ENCODE peak calls at places on chromosome 13, in seven cellular contexts. One of them, this sample, is unnamed.

GRCh38 chr13:44764334-44764733 is 188.2 kb upstream of the TSC22D1 start:
- DNase-seq in fibroblast of mammary gland: no peak
- DNase-seq in fibroblast of the aortic adventitia: no peak
- DNase-seq in upper lobe of right lung: no peak
- DNase-seq in effector memory CD4-positive, alpha-beta T cell: no peak
- DNase-seq in coronary artery: no peak
- DNase-seq in heart left ventricle: no peak
- DNase-seq in this sample: no peak

GRCh38 chr13:77696006-77696862 is 1.3 kb upstream of the SLAIN1 start:
- DNase-seq in fibroblast of mammary gland: no peak
- DNase-seq in fibroblast of the aortic adventitia: no peak
- DNase-seq in upper lobe of right lung: no peak
- DNase-seq in effector memory CD4-positive, alpha-beta T cell: peak
- DNase-seq in coronary artery: no peak
- DNase-seq in heart left ventricle: no peak
- DNase-seq in this sample: peak

GRCh38 chr13:21011378-21011777 is 50.0 kb downstream of the LATS2 start:
- DNase-seq in fibroblast of mammary gland: no peak
- DNase-seq in fibroblast of the aortic adventitia: peak
- DNase-seq in upper lobe of right lung: no peak
- DNase-seq in effector memory CD4-positive, alpha-beta T cell: no peak
- DNase-seq in coronary artery: no peak
- DNase-seq in heart left ventricle: no peak
- DNase-seq in this sample: no peak

GRCh38 chr13:91564422-91564821 is 166.0 kb downstream of the GPC5 start:
- DNase-seq in fibroblast of mammary gland: no peak
- DNase-seq in fibroblast of the aortic adventitia: no peak
- DNase-seq in upper lobe of right lung: no peak
- DNase-seq in effector memory CD4-positive, alpha-beta T cell: no peak
- DNase-seq in coronary artery: no peak
- DNase-seq in heart left ventricle: no peak
- DNase-seq in this sample: no peak

GRCh38 chr13:75339635-75340374 is 142.2 kb downstream of the TBC1D4 start:
- DNase-seq in fibroblast of mammary gland: no peak
- DNase-seq in fibroblast of the aortic adventitia: no peak
- DNase-seq in upper lobe of right lung: no peak
- DNase-seq in effector memory CD4-positive, alpha-beta T cell: no peak
- DNase-seq in coronary artery: no peak
- DNase-seq in heart left ventricle: no peak
- DNase-seq in this sample: no peak

GRCh38 chr13:40334031-40334430 is 332.4 kb downstream of the FOXO1 start:
- DNase-seq in fibroblast of mammary gland: no peak
- DNase-seq in fibroblast of the aortic adventitia: no peak
- DNase-seq in upper lobe of right lung: no peak
- DNase-seq in effector memory CD4-positive, alpha-beta T cell: no peak
- DNase-seq in coronary artery: no peak
- DNase-seq in heart left ventricle: no peak
- DNase-seq in this sample: no peak

GRCh38 chr13:30552567-30552966 is 65.2 kb upstream of the USPL1 start:
- DNase-seq in fibroblast of mammary gland: no peak
- DNase-seq in fibroblast of the aortic adventitia: no peak
- DNase-seq in upper lobe of right lung: no peak
- DNase-seq in effector memory CD4-positive, alpha-beta T cell: no peak
- DNase-seq in coronary artery: no peak
- DNase-seq in heart left ventricle: no peak
- DNase-seq in this sample: no peak

GRCh38 chr13:97239306-97239705 is 17.2 kb downstream of the MBNL2 start:
- DNase-seq in fibroblast of mammary gland: no peak
- DNase-seq in fibroblast of the aortic adventitia: no peak
- DNase-seq in upper lobe of right lung: no peak
- DNase-seq in effector memory CD4-positive, alpha-beta T cell: no peak
- DNase-seq in coronary artery: no peak
- DNase-seq in heart left ventricle: no peak
- DNase-seq in this sample: no peak

GRCh38 chr13:98171806-98172569 is 5.1 kb downstream of the RNF113B start:
- DNase-seq in fibroblast of mammary gland: peak
- DNase-seq in fibroblast of the aortic adventitia: peak
- DNase-seq in upper lobe of right lung: peak
- DNase-seq in effector memory CD4-positive, alpha-beta T cell: no peak
- DNase-seq in coronary artery: no peak
- DNase-seq in heart left ventricle: peak
- DNase-seq in this sample: peak

GRCh38 chr13:20369886-20370361 is 137.8 kb upstream of the GJB6 start:
- DNase-seq in fibroblast of mammary gland: no peak
- DNase-seq in fibroblast of the aortic adventitia: no peak
- DNase-seq in upper lobe of right lung: no peak
- DNase-seq in effector memory CD4-positive, alpha-beta T cell: no peak
- DNase-seq in coronary artery: no peak
- DNase-seq in heart left ventricle: no peak
- DNase-seq in this sample: no peak

GRCh38 chr13:77507931-77508776 is 27.4 kb upstream of the SCEL start:
- DNase-seq in fibroblast of mammary gland: peak
- DNase-seq in fibroblast of the aortic adventitia: peak
- DNase-seq in upper lobe of right lung: no peak
- DNase-seq in effector memory CD4-positive, alpha-beta T cell: no peak
- DNase-seq in coronary artery: no peak
- DNase-seq in heart left ventricle: no peak
- DNase-seq in this sample: peak

GRCh38 chr13:98150836-98151489 is 8.1 kb downstream of the FARP1 start:
- DNase-seq in fibroblast of mammary gland: no peak
- DNase-seq in fibroblast of the aortic adventitia: no peak
- DNase-seq in upper lobe of right lung: no peak
- DNase-seq in effector memory CD4-positive, alpha-beta T cell: no peak
- DNase-seq in coronary artery: no peak
- DNase-seq in heart left ventricle: no peak
- DNase-seq in this sample: no peak

GRCh38 chr13:42140494-42140893 is 92.0 kb downstream of the DGKH start:
- DNase-seq in fibroblast of mammary gland: no peak
- DNase-seq in fibroblast of the aortic adventitia: no peak
- DNase-seq in upper lobe of right lung: no peak
- DNase-seq in effector memory CD4-positive, alpha-beta T cell: no peak
- DNase-seq in coronary artery: no peak
- DNase-seq in heart left ventricle: no peak
- DNase-seq in this sample: no peak

GRCh38 chr13:22789027-22789593 is 391.7 kb upstream of the SGCG start:
- DNase-seq in fibroblast of mammary gland: no peak
- DNase-seq in fibroblast of the aortic adventitia: no peak
- DNase-seq in upper lobe of right lung: no peak
- DNase-seq in effector memory CD4-positive, alpha-beta T cell: no peak
- DNase-seq in coronary artery: no peak
- DNase-seq in heart left ventricle: no peak
- DNase-seq in this sample: no peak

GRCh38 chr13:86383151-86383550 is 583.9 kb upstream of the SLITRK6 start:
- DNase-seq in fibroblast of mammary gland: no peak
- DNase-seq in fibroblast of the aortic adventitia: no peak
- DNase-seq in upper lobe of right lung: no peak
- DNase-seq in effector memory CD4-positive, alpha-beta T cell: no peak
- DNase-seq in coronary artery: no peak
- DNase-seq in heart left ventricle: no peak
- DNase-seq in this sample: no peak

GRCh38 chr13:44759723-44760360 is 183.7 kb upstream of the TSC22D1 start:
- DNase-seq in fibroblast of mammary gland: no peak
- DNase-seq in fibroblast of the aortic adventitia: no peak
- DNase-seq in upper lobe of right lung: peak
- DNase-seq in effector memory CD4-positive, alpha-beta T cell: no peak
- DNase-seq in coronary artery: no peak
- DNase-seq in heart left ventricle: no peak
- DNase-seq in this sample: peak

DNA sequence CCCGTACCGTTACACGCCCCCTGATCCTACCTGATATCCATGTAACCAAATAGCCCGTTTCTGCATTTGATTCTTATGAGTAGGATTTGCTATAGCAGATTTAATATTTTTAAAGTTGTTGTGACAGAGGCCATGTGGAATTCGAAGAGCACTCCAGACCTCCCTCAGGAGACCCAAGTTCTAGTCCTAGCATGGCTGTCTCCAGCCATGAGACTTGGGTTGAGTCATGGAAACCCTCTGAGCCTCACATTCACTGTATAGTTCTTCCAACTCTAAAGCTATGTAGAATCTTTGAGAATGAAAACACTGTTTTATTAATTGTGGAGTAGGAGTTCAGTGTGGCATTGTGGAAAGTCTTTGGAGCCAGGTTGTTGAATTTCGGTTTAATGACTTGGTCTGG is 8.0 kb upstream of the GPR183 start:
- DNase-seq in fibroblast of mammary gland: no peak
- DNase-seq in fibroblast of the aortic adventitia: no peak
- DNase-seq in upper lobe of right lung: no peak
- DNase-seq in effector memory CD4-positive, alpha-beta T cell: no peak
- DNase-seq in coronary artery: no peak
- DNase-seq in heart left ventricle: no peak
- DNase-seq in this sample: no peak
- H3K4me3 ChIP-seq in fibroblast of mammary gland: no peak
- H3K4me3 ChIP-seq in fibroblast of the aortic adventitia: no peak
- H3K4me3 ChIP-seq in upper lobe of right lung: no peak
- H3K4me3 ChIP-seq in effector memory CD4-positive, alpha-beta T cell: peak
- H3K4me3 ChIP-seq in coronary artery: no peak
- H3K4me3 ChIP-seq in heart left ventricle: no peak
- H3K4me3 ChIP-seq in this sample: no peak

GRCh38 chr13:35349673-35350278 is 126.7 kb downstream of the MAB21L1 start:
- DNase-seq in fibroblast of mammary gland: peak
- DNase-seq in fibroblast of the aortic adventitia: peak
- DNase-seq in upper lobe of right lung: no peak
- DNase-seq in effector memory CD4-positive, alpha-beta T cell: no peak
- DNase-seq in coronary artery: no peak
- DNase-seq in heart left ventricle: peak
- DNase-seq in this sample: peak
- H3K4me3 ChIP-seq in fibroblast of mammary gland: no peak
- H3K4me3 ChIP-seq in fibroblast of the aortic adventitia: no peak
- H3K4me3 ChIP-seq in upper lobe of right lung: no peak
- H3K4me3 ChIP-seq in effector memory CD4-positive, alpha-beta T cell: no peak
- H3K4me3 ChIP-seq in coronary artery: no peak
- H3K4me3 ChIP-seq in heart left ventricle: peak
- H3K4me3 ChIP-seq in this sample: no peak

GRCh38 chr13:99929866-99930265 is 41.7 kb downstream of the ZIC5 start:
- DNase-seq in fibroblast of mammary gland: no peak
- DNase-seq in fibroblast of the aortic adventitia: no peak
- DNase-seq in upper lobe of right lung: no peak
- DNase-seq in effector memory CD4-positive, alpha-beta T cell: no peak
- DNase-seq in coronary artery: no peak
- DNase-seq in heart left ventricle: no peak
- DNase-seq in this sample: no peak

GRCh38 chr13:99923877-99924582 is 47.5 kb downstream of the ZIC5 start:
- DNase-seq in fibroblast of mammary gland: no peak
- DNase-seq in fibroblast of the aortic adventitia: no peak
- DNase-seq in upper lobe of right lung: no peak
- DNase-seq in effector memory CD4-positive, alpha-beta T cell: no peak
- DNase-seq in coronary artery: no peak
- DNase-seq in heart left ventricle: no peak
- DNase-seq in this sample: no peak

GRCh38 chr13:99922631-99923404 is 48.7 kb downstream of the ZIC5 start:
- DNase-seq in fibroblast of mammary gland: no peak
- DNase-seq in fibroblast of the aortic adventitia: no peak
- DNase-seq in upper lobe of right lung: no peak
- DNase-seq in effector memory CD4-positive, alpha-beta T cell: no peak
- DNase-seq in coronary artery: no peak
- DNase-seq in heart left ventricle: no peak
- DNase-seq in this sample: no peak

GRCh38 chr13:99930925-99931324 is 40.6 kb downstream of the ZIC5 start:
- DNase-seq in fibroblast of mammary gland: no peak
- DNase-seq in fibroblast of the aortic adventitia: no peak
- DNase-seq in upper lobe of right lung: no peak
- DNase-seq in effector memory CD4-positive, alpha-beta T cell: no peak
- DNase-seq in coronary artery: no peak
- DNase-seq in heart left ventricle: no peak
- DNase-seq in this sample: no peak

GRCh38 chr13:99926014-99926731 is 45.4 kb downstream of the ZIC5 start:
- DNase-seq in fibroblast of mammary gland: peak
- DNase-seq in fibroblast of the aortic adventitia: peak
- DNase-seq in upper lobe of right lung: no peak
- DNase-seq in effector memory CD4-positive, alpha-beta T cell: no peak
- DNase-seq in coronary artery: no peak
- DNase-seq in heart left ventricle: no peak
- DNase-seq in this sample: peak
- H3K4me3 ChIP-seq in fibroblast of mammary gland: no peak
- H3K4me3 ChIP-seq in fibroblast of the aortic adventitia: no peak
- H3K4me3 ChIP-seq in upper lobe of right lung: no peak
- H3K4me3 ChIP-seq in effector memory CD4-positive, alpha-beta T cell: no peak
- H3K4me3 ChIP-seq in coronary artery: no peak
- H3K4me3 ChIP-seq in heart left ventricle: no peak
- H3K4me3 ChIP-seq in this sample: peak

DNA sequence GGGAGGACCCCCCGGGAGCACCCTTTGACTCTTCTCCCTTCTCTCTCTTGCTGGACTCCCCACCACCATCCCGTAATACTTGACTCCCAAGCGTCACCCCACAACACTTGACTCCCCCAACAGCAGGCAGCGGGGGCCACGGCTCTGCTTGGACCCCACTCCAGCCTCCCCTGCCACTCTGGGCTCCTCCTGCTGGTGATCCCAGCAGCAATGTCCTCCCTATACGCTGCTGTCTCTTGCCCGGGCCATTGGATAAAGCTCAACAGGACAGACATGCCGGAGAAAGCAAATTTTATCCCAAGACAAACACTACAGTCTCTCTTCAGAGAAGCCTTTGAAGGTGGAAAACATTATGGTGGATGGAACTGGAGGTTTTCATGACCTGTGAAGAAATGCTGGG is 20.4 kb upstream of the AMER2 start:
- DNase-seq in fibroblast of mammary gland: no peak
- DNase-seq in fibroblast of the aortic adventitia: no peak
- DNase-seq in upper lobe of right lung: no peak
- DNase-seq in effector memory CD4-positive, alpha-beta T cell: no peak
- DNase-seq in coronary artery: no peak
- DNase-seq in heart left ventricle: no peak
- DNase-seq in this sample: no peak
- H3K4me3 ChIP-seq in fibroblast of mammary gland: no peak
- H3K4me3 ChIP-seq in fibroblast of the aortic adventitia: no peak
- H3K4me3 ChIP-seq in upper lobe of right lung: no peak
- H3K4me3 ChIP-seq in effector memory CD4-positive, alpha-beta T cell: no peak
- H3K4me3 ChIP-seq in coronary artery: no peak
- H3K4me3 ChIP-seq in heart left ventricle: no peak
- H3K4me3 ChIP-seq in this sample: no peak

GRCh38 chr13:113393572-113394503 is 29.9 kb upstream of the GRTP1 start:
- DNase-seq in fibroblast of mammary gland: peak
- DNase-seq in fibroblast of the aortic adventitia: peak
- DNase-seq in upper lobe of right lung: peak
- DNase-seq in effector memory CD4-positive, alpha-beta T cell: peak
- DNase-seq in coronary artery: peak
- DNase-seq in heart left ventricle: peak
- DNase-seq in this sample: peak

GRCh38 chr13:113393226-113393571 is 29.3 kb upstream of the GRTP1 start:
- DNase-seq in fibroblast of mammary gland: no peak
- DNase-seq in fibroblast of the aortic adventitia: no peak
- DNase-seq in upper lobe of right lung: peak
- DNase-seq in effector memory CD4-positive, alpha-beta T cell: no peak
- DNase-seq in coronary artery: peak
- DNase-seq in heart left ventricle: no peak
- DNase-seq in this sample: no peak

GRCh38 chr13:113387396-113387795 is 23.5 kb upstream of the GRTP1 start:
- DNase-seq in fibroblast of mammary gland: no peak
- DNase-seq in fibroblast of the aortic adventitia: no peak
- DNase-seq in upper lobe of right lung: no peak
- DNase-seq in effector memory CD4-positive, alpha-beta T cell: no peak
- DNase-seq in coronary artery: no peak
- DNase-seq in heart left ventricle: no peak
- DNase-seq in this sample: no peak

GRCh38 chr13:113390874-113391497 is 27.1 kb upstream of the GRTP1 start:
- DNase-seq in fibroblast of mammary gland: no peak
- DNase-seq in fibroblast of the aortic adventitia: no peak
- DNase-seq in upper lobe of right lung: peak
- DNase-seq in effector memory CD4-positive, alpha-beta T cell: no peak
- DNase-seq in coronary artery: peak
- DNase-seq in heart left ventricle: no peak
- DNase-seq in this sample: no peak
- H3K4me3 ChIP-seq in fibroblast of mammary gland: no peak
- H3K4me3 ChIP-seq in fibroblast of the aortic adventitia: no peak
- H3K4me3 ChIP-seq in upper lobe of right lung: no peak
- H3K4me3 ChIP-seq in effector memory CD4-positive, alpha-beta T cell: no peak
- H3K4me3 ChIP-seq in coronary artery: no peak
- H3K4me3 ChIP-seq in heart left ventricle: no peak
- H3K4me3 ChIP-seq in this sample: no peak